ENCODE peak calls at places on chromosomes 1 and 21, in six cellular contexts. C is HCT116, H is K562, B is GM12878, I is HepG2, K is H1. V is an unnamed sample.

GRCh38 chr1:70608815-70609214 is 197.7 kb downstream of the CTH start:
- DNase-seq in I (no peak), H (no peak), B (no peak), C (no peak), K (no peak), V (no peak)

GRCh38 chr1:14605945-14606344 is 7.5 kb downstream of the KAZN start:
- DNase-seq in C (no peak), B (no peak), H (no peak), K (no peak), I (no peak), V (no peak)

GRCh38 chr1:226870323-226871046 is at the start of gene PSEN2:
- DNase-seq in C (peak), I (peak), B (no peak), K (peak), H (peak), V (no peak)

GRCh38 chr1:23810818-23811420 is 10.4 kb upstream of the GALE start:
- DNase-seq in C (no peak), I (no peak), H (peak), K (peak), B (peak), V (no peak)

GRCh38 chr1:33374336-33375105 is 53.6 kb upstream of the A3GALT2 start:
- DNase-seq in I (no peak), B (no peak), C (no peak), K (no peak), H (peak), V (no peak)

GRCh38 chr1:29828526-29829447 is 592.5 kb downstream of the PTPRU start:
- DNase-seq in H (no peak), I (no peak), C (no peak), B (no peak), K (peak), V (no peak)

GRCh38 chr1:85587846-85588245 is 7.3 kb downstream of the CCN1 start:
- DNase-seq in B (no peak), H (no peak), C (no peak), I (no peak), K (peak), V (no peak)

GRCh38 chr1:78520843-78521242 is 30.1 kb downstream of the PTGFR start:
- DNase-seq in C (no peak), B (no peak), K (no peak), I (no peak), H (no peak), V (no peak)

GRCh38 chr1:60470231-60470630 is 396.7 kb upstream of the C1orf87 start:
- DNase-seq in H (no peak), B (no peak), I (no peak), C (no peak), K (no peak), V (no peak)

GRCh38 chr1:79549191-79549590 is 542.7 kb upstream of the ADGRL4 start:
- DNase-seq in C (no peak), H (no peak), B (no peak), I (no peak), K (no peak), V (no peak)
- TF ChIP-seq ZNF274 in C (no peak), H (no peak), B (no peak), I (no peak), K (no peak), V (no peak)

DNA sequence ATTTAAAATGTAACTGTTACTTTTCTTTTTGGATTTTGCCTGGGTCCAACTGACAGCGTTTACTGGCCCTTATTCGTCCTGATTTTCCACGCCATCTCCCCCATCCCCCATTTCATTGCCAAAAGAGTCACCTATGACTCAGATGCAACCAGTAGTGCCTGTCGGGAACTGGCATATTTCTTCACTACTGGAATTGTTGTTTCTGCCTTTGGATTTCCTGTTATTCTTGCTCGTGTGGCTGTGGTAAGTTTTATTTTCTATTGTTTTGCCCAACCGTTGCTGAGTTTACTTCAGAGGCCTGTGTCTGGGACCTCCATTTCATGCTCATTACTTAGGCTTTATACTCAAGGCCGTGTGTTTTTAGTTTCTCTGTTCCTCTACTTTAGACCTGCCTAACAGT is 9.3 kb downstream of the LEPR start:
- DNase-seq in C (no peak), H (no peak), B (no peak), I (no peak), K (no peak), V (no peak)
- TF ChIP-seq ZNF274 in C (no peak), H (no peak), B (no peak), I (no peak), K (no peak), V (no peak)

GRCh38 chr21:33390479-33390878 is 12.7 kb upstream of the IFNGR2 start:
- DNase-seq in B (no peak), C (no peak), H (no peak), K (no peak), I (no peak), V (no peak)
- TF ChIP-seq ZNF274 in B (no peak), C (no peak), H (no peak), K (no peak), I (no peak), V (no peak)

GRCh38 chr1:54003249-54003646 is 14.7 kb downstream of the LDLRAD1 start:
- DNase-seq in K (no peak), I (no peak), B (no peak), H (no peak), C (no peak), V (no peak)
- TF ChIP-seq ZNF274 in K (no peak), I (no peak), B (no peak), H (no peak), C (no peak), V (no peak)

GRCh38 chr1:96362623-96363022 is 359.0 kb upstream of the PTBP2 start:
- DNase-seq in I (peak), H (no peak), B (no peak), C (peak), K (no peak), V (no peak)
- TF ChIP-seq ZNF274 in I (no peak), H (no peak), B (no peak), C (no peak), K (no peak), V (no peak)

GRCh38 chr1:178825167-178825566 is 45.7 kb downstream of the ANGPTL1 start:
- DNase-seq in I (no peak), B (no peak), H (no peak), C (no peak), K (no peak), V (no peak)

GRCh38 chr1:178819123-178819522 is 51.8 kb downstream of the ANGPTL1 start:
- DNase-seq in H (no peak), B (no peak), C (no peak), K (no peak), I (peak), V (peak)

GRCh38 chr1:178818416-178818815 is 52.5 kb downstream of the ANGPTL1 start:
- DNase-seq in B (no peak), C (no peak), K (no peak), I (no peak), H (no peak), V (no peak)

DNA sequence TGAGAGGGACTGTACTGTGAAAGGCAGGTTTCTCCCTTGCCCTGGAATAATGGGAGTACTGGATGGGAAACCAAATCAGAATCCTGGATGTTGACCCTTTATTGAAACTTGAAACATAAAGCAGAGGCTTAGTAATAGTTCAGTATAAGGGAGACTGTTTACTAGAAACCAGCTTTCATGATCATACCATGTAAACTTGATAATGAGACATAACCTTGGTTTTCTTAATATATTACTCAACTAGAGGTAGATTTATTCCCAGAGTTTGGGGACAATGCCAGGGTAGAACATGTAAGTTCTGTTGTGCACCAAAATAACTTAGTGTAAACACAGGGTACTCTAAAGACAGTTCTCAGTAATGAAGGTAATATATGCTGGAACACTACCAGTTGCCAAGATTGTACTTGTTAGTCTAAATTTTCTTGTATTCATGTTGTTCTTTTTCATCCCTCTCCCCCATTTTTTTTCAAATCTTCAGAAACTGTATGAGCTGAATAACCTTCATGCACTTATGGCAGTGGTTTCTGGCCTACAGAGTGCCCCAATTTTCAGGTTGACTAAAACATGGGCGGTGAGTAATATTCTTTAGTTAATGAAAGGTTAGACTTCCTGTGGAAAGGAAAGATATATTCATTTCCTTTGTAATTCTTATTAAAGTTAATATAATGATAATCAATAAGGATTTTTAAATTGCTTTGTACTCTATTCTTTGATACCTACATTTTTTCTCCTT is 49.6 kb downstream of the ANGPTL1 start:
- DNase-seq in H (no peak), I (no peak), B (no peak), C (no peak), K (no peak), V (no peak)
- TF ChIP-seq ZNF274 in H (no peak), I (no peak), B (no peak), C (no peak), K (no peak), V (no peak)

GRCh38 chr21:43306911-43307676 is 119.8 kb downstream of the SIK1 start:
- DNase-seq in C (no peak), H (peak), K (no peak), I (peak), B (peak), V (no peak)
- TF ChIP-seq ZNF274 in C (no peak), H (no peak), K (no peak), I (no peak), B (no peak), V (no peak)

GRCh38 chr1:188022661-188023060 is 1193.9 kb downstream of the PLA2G4A start:
- DNase-seq in H (no peak), C (no peak), B (no peak), K (no peak), I (no peak), V (no peak)

GRCh38 chr1:188023206-188023605 is 1194.5 kb downstream of the PLA2G4A start:
- DNase-seq in K (no peak), B (no peak), I (no peak), C (no peak), H (no peak), V (no peak)

GRCh38 chr1:188027613-188028012 is 1198.9 kb downstream of the PLA2G4A start:
- DNase-seq in H (no peak), I (no peak), K (no peak), B (peak), C (peak), V (no peak)
- TF ChIP-seq ZNF274 in H (no peak), I (no peak), K (no peak), B (no peak), C (no peak), V (no peak)